ENCODE peak calls at places on chromosomes 3 and 15, in six cellular contexts. One of them, this sample, is unnamed.

GRCh38 chr15:84947947-84948830 is 33.5 kb upstream of the PDE8A start:
- DNase-seq in HEK293T: no peak
- DNase-seq in K562: peak
- DNase-seq in HepG2: no peak
- DNase-seq in GM12878: no peak
- DNase-seq in A549: peak
- DNase-seq in this sample: peak

GRCh38 chr15:38563723-38564519 is 693 bp downstream of the RASGRP1 start:
- DNase-seq in HEK293T: peak
- DNase-seq in A549: peak
- DNase-seq in HepG2: no peak
- DNase-seq in K562: peak
- DNase-seq in GM12878: no peak
- DNase-seq in this sample: peak

GRCh38 chr3:149324332-149324731 is 9.1 kb downstream of the TM4SF18 start:
- DNase-seq in A549: no peak
- DNase-seq in GM12878: no peak
- DNase-seq in K562: no peak
- DNase-seq in HepG2: no peak
- DNase-seq in HEK293T: no peak
- DNase-seq in this sample: no peak

GRCh38 chr15:78944202-78944625 is 632 bp downstream of the CTSH start:
- DNase-seq in GM12878: no peak
- DNase-seq in A549: no peak
- DNase-seq in K562: no peak
- DNase-seq in HEK293T: no peak
- DNase-seq in HepG2: no peak
- DNase-seq in this sample: no peak

GRCh38 chr3:72153477-72154314 is 368.7 kb upstream of the PROK2 start:
- DNase-seq in HepG2: no peak
- DNase-seq in A549: no peak
- DNase-seq in HEK293T: no peak
- DNase-seq in GM12878: no peak
- DNase-seq in K562: no peak
- DNase-seq in this sample: no peak

GRCh38 chr15:33150516-33150915 is 44.0 kb downstream of the FMN1 start:
- DNase-seq in A549: no peak
- DNase-seq in K562: no peak
- DNase-seq in GM12878: no peak
- DNase-seq in HepG2: no peak
- DNase-seq in HEK293T: no peak
- DNase-seq in this sample: no peak

GRCh38 chr15:78620021-78620838 is 566 bp downstream of the CHRNA3 start:
- DNase-seq in HEK293T: peak
- DNase-seq in GM12878: no peak
- DNase-seq in HepG2: no peak
- DNase-seq in K562: no peak
- DNase-seq in A549: peak
- DNase-seq in this sample: no peak

GRCh38 chr3:45987368-45988099 is 8.1 kb downstream of the FYCO1 start:
- DNase-seq in HEK293T: no peak
- DNase-seq in GM12878: no peak
- DNase-seq in A549: no peak
- DNase-seq in K562: no peak
- DNase-seq in HepG2: peak
- DNase-seq in this sample: peak

GRCh38 chr3:128438488-128439072 is 28.1 kb downstream of the DNAJB8 start:
- DNase-seq in K562: peak
- DNase-seq in HEK293T: peak
- DNase-seq in GM12878: no peak
- DNase-seq in A549: no peak
- DNase-seq in HepG2: no peak
- DNase-seq in this sample: no peak

GRCh38 chr15:91291673-91292072 is 191.6 kb downstream of the SV2B start:
- DNase-seq in K562: peak
- DNase-seq in A549: peak
- DNase-seq in GM12878: no peak
- DNase-seq in HEK293T: peak
- DNase-seq in HepG2: no peak
- DNase-seq in this sample: peak
- TF ChIP-seq BHLHE40 in K562: no peak
- TF ChIP-seq BHLHE40 in A549: no peak
- TF ChIP-seq BHLHE40 in GM12878: no peak
- TF ChIP-seq BHLHE40 in HEK293T: no peak
- TF ChIP-seq BHLHE40 in HepG2: no peak
- TF ChIP-seq BHLHE40 in this sample: no peak

GRCh38 chr3:188672840-188673239 is 498.9 kb upstream of the TPRG1 start:
- DNase-seq in GM12878: no peak
- DNase-seq in A549: no peak
- DNase-seq in K562: no peak
- DNase-seq in HepG2: no peak
- DNase-seq in HEK293T: no peak
- DNase-seq in this sample: no peak

GRCh38 chr3:188670446-188670845 is 501.3 kb upstream of the TPRG1 start:
- DNase-seq in K562: no peak
- DNase-seq in HEK293T: no peak
- DNase-seq in HepG2: no peak
- DNase-seq in A549: no peak
- DNase-seq in GM12878: no peak
- DNase-seq in this sample: no peak

GRCh38 chr3:188673509-188674239 is 498.1 kb upstream of the TPRG1 start:
- DNase-seq in K562: no peak
- DNase-seq in A549: peak
- DNase-seq in HepG2: no peak
- DNase-seq in GM12878: no peak
- DNase-seq in HEK293T: no peak
- DNase-seq in this sample: peak

GRCh38 chr3:188671941-188672340 is 499.8 kb upstream of the TPRG1 start:
- DNase-seq in A549: no peak
- DNase-seq in GM12878: no peak
- DNase-seq in HepG2: no peak
- DNase-seq in HEK293T: no peak
- DNase-seq in K562: no peak
- DNase-seq in this sample: no peak
- TF ChIP-seq BHLHE40 in A549: no peak
- TF ChIP-seq BHLHE40 in GM12878: no peak
- TF ChIP-seq BHLHE40 in HepG2: no peak
- TF ChIP-seq BHLHE40 in HEK293T: no peak
- TF ChIP-seq BHLHE40 in K562: no peak
- TF ChIP-seq BHLHE40 in this sample: no peak

DNA sequence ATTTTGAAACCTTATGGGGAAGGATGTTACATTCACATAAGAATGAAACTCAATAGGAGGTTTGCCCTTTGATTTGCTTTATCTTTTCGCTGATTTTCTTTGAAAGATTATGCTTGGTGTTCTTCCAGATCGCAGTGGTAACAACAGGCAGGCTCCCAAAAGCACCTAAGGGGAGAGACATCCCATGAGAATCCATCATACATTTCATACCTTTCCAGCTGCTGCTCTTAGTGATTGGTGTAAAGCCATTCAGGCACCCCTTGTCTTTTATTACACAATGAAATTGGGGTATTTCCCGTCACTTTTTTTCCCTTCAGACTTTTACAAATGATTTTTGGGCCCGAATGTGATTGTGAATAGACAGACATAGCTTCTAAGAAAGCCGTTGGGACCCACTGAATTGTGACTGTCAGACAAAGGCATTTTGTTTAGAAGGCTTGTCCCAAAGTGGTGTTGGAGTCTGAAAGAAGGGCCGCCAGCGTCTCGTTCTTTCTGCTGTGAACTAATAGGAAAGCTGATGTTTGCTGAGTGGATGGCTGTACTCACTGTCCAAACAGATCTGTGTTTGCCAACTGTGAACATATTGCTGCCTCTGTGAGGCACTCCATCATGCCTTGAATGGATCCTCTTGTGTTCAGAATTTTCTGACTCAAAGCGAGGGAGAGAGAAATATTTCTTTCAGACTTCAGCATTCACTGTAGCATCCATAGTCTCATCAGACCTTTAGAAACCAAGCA is 164.3 kb downstream of the FNDC3B start:
- DNase-seq in A549: peak
- DNase-seq in HEK293T: no peak
- DNase-seq in GM12878: no peak
- DNase-seq in HepG2: peak
- DNase-seq in K562: no peak
- DNase-seq in this sample: no peak
- TF ChIP-seq BHLHE40 in A549: no peak
- TF ChIP-seq BHLHE40 in HEK293T: no peak
- TF ChIP-seq BHLHE40 in GM12878: no peak
- TF ChIP-seq BHLHE40 in HepG2: peak
- TF ChIP-seq BHLHE40 in K562: no peak
- TF ChIP-seq BHLHE40 in this sample: no peak

GRCh38 chr3:34065901-34066300 is 267.5 kb downstream of the PDCD6IP start:
- DNase-seq in HEK293T: no peak
- DNase-seq in A549: no peak
- DNase-seq in GM12878: no peak
- DNase-seq in HepG2: no peak
- DNase-seq in K562: no peak
- DNase-seq in this sample: no peak
- TF ChIP-seq BHLHE40 in HEK293T: no peak
- TF ChIP-seq BHLHE40 in A549: no peak
- TF ChIP-seq BHLHE40 in GM12878: no peak
- TF ChIP-seq BHLHE40 in HepG2: no peak
- TF ChIP-seq BHLHE40 in K562: no peak
- TF ChIP-seq BHLHE40 in this sample: no peak

GRCh38 chr15:76903251-76903681 is 1.9 kb downstream of the SCAPER start:
- DNase-seq in K562: no peak
- DNase-seq in HEK293T: no peak
- DNase-seq in GM12878: peak
- DNase-seq in A549: peak
- DNase-seq in HepG2: peak
- DNase-seq in this sample: peak
- TF ChIP-seq BHLHE40 in K562: no peak
- TF ChIP-seq BHLHE40 in HEK293T: no peak
- TF ChIP-seq BHLHE40 in GM12878: no peak
- TF ChIP-seq BHLHE40 in A549: no peak
- TF ChIP-seq BHLHE40 in HepG2: no peak
- TF ChIP-seq BHLHE40 in this sample: no peak

GRCh38 chr15:60683156-60683555 is 204.2 kb upstream of the ICE2 start:
- DNase-seq in HepG2: no peak
- DNase-seq in HEK293T: no peak
- DNase-seq in GM12878: no peak
- DNase-seq in A549: no peak
- DNase-seq in K562: no peak
- DNase-seq in this sample: no peak
- TF ChIP-seq BHLHE40 in HepG2: no peak
- TF ChIP-seq BHLHE40 in HEK293T: no peak
- TF ChIP-seq BHLHE40 in GM12878: no peak
- TF ChIP-seq BHLHE40 in A549: no peak
- TF ChIP-seq BHLHE40 in K562: no peak
- TF ChIP-seq BHLHE40 in this sample: no peak